ENCODE peak calls at places on chromosomes 7 and 10, in ten cellular contexts. Z is cardiac muscle cell, Q is upper lobe of right lung, N is heart left ventricle, I is lower lobe of right lung, K is left ventricle myocardium inferior, H is hepatocyte, C is Panc1, Y is aorta, M is OCI-LY7. F is an unnamed sample. For H3K36me3, the result is how much of the 10 kb centered on the place peaks cover.

GRCh38 chr10:117462424-117462792 is 80.1 kb upstream of the EMX2 start:
- DNase-seq in Z (peak), Q (no peak), N (no peak), I (no peak), K (no peak), H (peak), C (no peak), Y (no peak), M (no peak), F (no peak)

GRCh38 chr7:124635416-124635815 is 130.2 kb downstream of the GPR37 start:
- DNase-seq in Z (no peak), Q (no peak), N (no peak), I (no peak), K (no peak), H (no peak), C (no peak), Y (no peak), M (no peak), F (no peak)

GRCh38 chr10:109105725-109106124 is 817.6 kb downstream of the XPNPEP1 start:
- DNase-seq in Z (no peak), Q (no peak), N (no peak), I (no peak), K (no peak), H (no peak), C (no peak), Y (no peak), M (no peak), F (no peak)

GRCh38 chr7:30923774-30924413 is 12.2 kb downstream of the AQP1 start:
- DNase-seq in Z (no peak), Q (peak), N (no peak), I (peak), K (peak), H (no peak), C (no peak), Y (peak), M (no peak), F (no peak)

GRCh38 chr7:38541440-38541839 is 89.7 kb downstream of the AMPH start:
- DNase-seq in Z (no peak), Q (no peak), N (no peak), I (no peak), K (no peak), H (no peak), C (no peak), Y (no peak), M (no peak), F (no peak)

GRCh38 chr7:98748090-98748489 is 121.7 kb downstream of the TMEM130 start:
- DNase-seq in Z (no peak), Q (no peak), N (no peak), I (no peak), K (no peak), H (no peak), C (no peak), Y (no peak), M (no peak), F (no peak)

GRCh38 chr7:8418627-8419245 is 14.7 kb upstream of the NXPH1 start:
- DNase-seq in Z (peak), Q (no peak), N (peak), I (no peak), K (no peak), H (peak), C (peak), Y (no peak), M (peak), F (peak)

GRCh38 chr7:81630600-81630999 is 139.2 kb downstream of the HGF start:
- DNase-seq in Z (no peak), Q (no peak), N (no peak), I (no peak), K (no peak), H (no peak), C (no peak), Y (no peak), M (no peak), F (no peak)

GRCh38 chr7:148022832-148023231 is 567.7 kb upstream of the C7orf33 start:
- DNase-seq in Z (no peak), Q (no peak), N (no peak), I (no peak), K (no peak), H (no peak), C (no peak), Y (no peak), M (no peak), F (no peak)

DNA sequence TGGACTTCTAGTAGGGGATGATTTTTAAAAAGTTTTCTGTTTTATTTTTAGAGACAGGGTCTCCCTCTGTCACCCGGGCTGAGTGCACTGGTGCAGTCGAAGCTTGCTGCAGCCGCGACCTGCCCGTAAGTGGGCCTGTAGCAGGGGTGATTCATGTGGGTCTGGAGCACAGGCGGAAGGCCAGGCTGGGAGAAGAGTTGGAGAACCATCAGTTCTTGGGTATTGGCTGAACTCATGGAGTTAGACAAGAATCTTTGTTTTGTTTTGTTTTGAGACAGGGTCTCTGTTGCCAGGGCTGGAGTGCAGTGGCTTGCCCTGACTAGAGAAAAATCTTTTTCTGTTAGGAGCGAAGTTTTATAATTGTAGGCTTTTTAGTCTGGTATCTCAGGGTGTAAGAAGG is 5.7 kb downstream of the SRRT start:
- DNase-seq in Z (no peak), Q (no peak), N (no peak), I (no peak), K (no peak), H (no peak), C (no peak), Y (no peak), M (no peak), F (no peak)
- H3K36me3 ChIP-seq in Z (under half), Q (half or more), N (half or more), I (half or more), K (half or more), H (under half), C (under half), Y (under half), M (half or more), F (under half)

GRCh38 chr7:94414481-94414880 is 19.8 kb downstream of the COL1A2 start:
- DNase-seq in Z (no peak), Q (no peak), N (no peak), I (no peak), K (no peak), H (no peak), C (no peak), Y (no peak), M (no peak), F (no peak)

GRCh38 chr7:94412762-94413322 is 18.1 kb downstream of the COL1A2 start:
- DNase-seq in Z (no peak), Q (no peak), N (no peak), I (no peak), K (no peak), H (no peak), C (no peak), Y (no peak), M (no peak), F (no peak)

GRCh38 chr7:94410471-94411466 is 16.1 kb downstream of the COL1A2 start:
- DNase-seq in Z (no peak), Q (no peak), N (no peak), I (no peak), K (no peak), H (no peak), C (no peak), Y (no peak), M (peak), F (no peak)

GRCh38 chr7:94405506-94405905 is 10.8 kb downstream of the COL1A2 start:
- DNase-seq in Z (no peak), Q (no peak), N (no peak), I (no peak), K (no peak), H (no peak), C (no peak), Y (no peak), M (no peak), F (no peak)

DNA sequence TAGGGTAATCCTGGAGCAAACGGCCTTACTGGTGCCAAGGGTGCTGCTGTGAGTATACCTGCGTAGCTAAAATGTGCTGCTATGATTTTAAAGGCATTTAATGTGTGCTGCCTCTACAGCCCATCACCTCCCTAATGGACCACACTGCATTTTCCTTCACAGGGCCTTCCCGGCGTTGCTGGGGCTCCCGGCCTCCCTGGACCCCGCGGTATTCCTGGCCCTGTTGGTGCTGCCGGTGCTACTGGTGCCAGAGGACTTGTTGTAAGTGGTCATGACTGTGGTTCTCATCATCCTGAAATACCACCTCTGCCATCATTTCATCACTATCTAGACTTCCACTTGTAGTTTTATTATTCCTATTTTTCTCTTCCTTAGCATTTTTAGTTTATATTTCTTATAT is 14.9 kb downstream of the COL1A2 start:
- DNase-seq in Z (no peak), Q (no peak), N (no peak), I (no peak), K (no peak), H (no peak), C (no peak), Y (no peak), M (no peak), F (no peak)
- H3K36me3 ChIP-seq in Z (under half), Q (under half), N (half or more), I (half or more), K (half or more), H (under half), C (under half), Y (under half), M (under half), F (under half)

GRCh38 chr10:13649844-13650520 is 63.2 kb downstream of the PRPF18 start:
- DNase-seq in Z (no peak), Q (no peak), N (no peak), I (no peak), K (no peak), H (no peak), C (no peak), Y (no peak), M (no peak), F (no peak)
- H3K36me3 ChIP-seq in Z (under half), Q (half or more), N (half or more), I (half or more), K (half or more), H (under half), C (under half), Y (under half), M (under half), F (under half)

GRCh38 chr10:63084690-63085377 is 48.3 kb upstream of the NRBF2 start:
- DNase-seq in Z (no peak), Q (no peak), N (no peak), I (no peak), K (no peak), H (no peak), C (no peak), Y (no peak), M (no peak), F (no peak)
- H3K36me3 ChIP-seq in Z (under half), Q (under half), N (under half), I (under half), K (under half), H (under half), C (under half), Y (under half), M (under half), F (under half)

GRCh38 chr10:1083581-1083980 is 27.4 kb downstream of the WDR37 start:
- DNase-seq in Z (no peak), Q (no peak), N (no peak), I (no peak), K (no peak), H (no peak), C (no peak), Y (no peak), M (no peak), F (no peak)

GRCh38 chr10:1089017-1089689 is 33.0 kb downstream of the WDR37 start:
- DNase-seq in Z (no peak), Q (no peak), N (no peak), I (no peak), K (no peak), H (no peak), C (no peak), Y (no peak), M (no peak), F (no peak)

GRCh38 chr10:1086787-1087186 is 30.6 kb downstream of the WDR37 start:
- DNase-seq in Z (no peak), Q (no peak), N (no peak), I (no peak), K (no peak), H (no peak), C (no peak), Y (no peak), M (no peak), F (no peak)

GRCh38 chr10:1085258-1085657 is 29.1 kb downstream of the WDR37 start:
- DNase-seq in Z (no peak), Q (no peak), N (no peak), I (no peak), K (no peak), H (no peak), C (no peak), Y (no peak), M (no peak), F (no peak)

GRCh38 chr10:1084011-1084950 is 28.1 kb downstream of the WDR37 start:
- DNase-seq in Z (no peak), Q (no peak), N (no peak), I (no peak), K (no peak), H (no peak), C (no peak), Y (no peak), M (no peak), F (no peak)
- H3K36me3 ChIP-seq in Z (under half), Q (half or more), N (half or more), I (half or more), K (half or more), H (under half), C (under half), Y (under half), M (half or more), F (under half)

DNA sequence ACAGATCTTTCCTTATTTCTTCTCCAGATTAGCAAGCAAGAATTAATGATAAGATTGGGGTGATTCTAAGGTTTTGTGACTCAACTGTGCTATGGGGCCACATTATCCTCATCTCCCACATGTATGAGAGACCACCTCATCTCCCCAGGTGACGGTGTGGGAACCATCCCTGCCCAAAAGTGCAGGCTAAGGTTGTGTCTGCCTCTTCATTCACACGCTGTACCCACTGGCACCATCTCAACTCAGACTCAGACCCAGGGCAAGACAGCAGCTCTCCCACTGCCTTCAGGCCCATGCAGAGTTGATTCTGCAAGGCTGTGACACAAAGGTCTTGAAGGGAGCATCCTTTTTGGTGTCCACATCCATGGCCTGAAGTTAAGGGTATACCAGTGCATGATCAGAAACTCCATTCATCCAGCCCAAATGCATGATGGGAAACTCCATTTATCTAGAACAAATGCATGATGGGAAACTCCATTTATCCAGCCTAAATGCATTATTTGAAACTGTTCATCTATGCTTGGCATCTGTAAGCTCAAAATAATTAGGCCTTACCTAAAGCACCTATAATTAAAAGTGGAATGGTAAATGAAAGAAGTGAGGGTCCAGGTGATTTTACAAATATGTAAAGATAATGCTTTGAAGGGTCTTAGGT is 99.4 kb downstream of the TCERG1L start:
- DNase-seq in Z (no peak), Q (no peak), N (no peak), I (no peak), K (no peak), H (no peak), C (no peak), Y (no peak), M (no peak), F (no peak)
- H3K36me3 ChIP-seq in Z (under half), Q (under half), N (under half), I (under half), K (under half), H (under half), C (under half), Y (under half), M (under half), F (under half)

GRCh38 chr7:84484502-84485079 is 290.0 kb upstream of the SEMA3A start:
- DNase-seq in Z (no peak), Q (no peak), N (no peak), I (no peak), K (no peak), H (no peak), C (peak), Y (no peak), M (no peak), F (no peak)
- H3K36me3 ChIP-seq in Z (under half), Q (under half), N (under half), I (under half), K (under half), H (under half), C (under half), Y (under half), M (under half), F (under half)

GRCh38 chr7:7221602-7222038 is 39.3 kb downstream of the C1GALT1 start:
- DNase-seq in Z (peak), Q (no peak), N (no peak), I (no peak), K (no peak), H (peak), C (peak), Y (no peak), M (no peak), F (no peak)
- H3K36me3 ChIP-seq in Z (under half), Q (under half), N (under half), I (under half), K (under half), H (under half), C (under half), Y (under half), M (under half), F (under half)

GRCh38 chr7:144397086-144397485 is 6.4 kb downstream of the NOBOX start:
- DNase-seq in Z (no peak), Q (no peak), N (no peak), I (no peak), K (no peak), H (no peak), C (no peak), Y (no peak), M (no peak), F (no peak)

GRCh38 chr7:144398291-144398690 is 5.2 kb downstream of the NOBOX start:
- DNase-seq in Z (no peak), Q (no peak), N (no peak), I (no peak), K (no peak), H (no peak), C (no peak), Y (no peak), M (no peak), F (no peak)

GRCh38 chr7:144401490-144401889 is 2.0 kb downstream of the NOBOX start:
- DNase-seq in Z (no peak), Q (no peak), N (no peak), I (no peak), K (no peak), H (no peak), C (no peak), Y (no peak), M (no peak), F (no peak)

GRCh38 chr7:144398911-144399310 is 4.6 kb downstream of the NOBOX start:
- DNase-seq in Z (no peak), Q (no peak), N (no peak), I (no peak), K (no peak), H (no peak), C (no peak), Y (no peak), M (no peak), F (no peak)

GRCh38 chr7:144399946-144400345 is 3.5 kb downstream of the NOBOX start:
- DNase-seq in Z (peak), Q (no peak), N (no peak), I (no peak), K (no peak), H (no peak), C (no peak), Y (no peak), M (no peak), F (no peak)
- H3K36me3 ChIP-seq in Z (under half), Q (under half), N (under half), I (under half), K (under half), H (under half), C (under half), Y (under half), M (under half), F (under half)

GRCh38 chr10:129935102-129935860 is 28.8 kb downstream of the EBF3 start:
- DNase-seq in Z (no peak), Q (no peak), N (no peak), I (no peak), K (peak), H (no peak), C (no peak), Y (peak), M (no peak), F (no peak)
- H3K36me3 ChIP-seq in Z (under half), Q (under half), N (under half), I (under half), K (under half), H (under half), C (under half), Y (under half), M (under half), F (under half)

F was measured in adrenal gland.